ENCODE peak calls at places on chromosomes 11 and 22, in seven cellular contexts. J is activated naive CD8-positive, alpha-beta T cell treated with anti-CD3 and anti-CD28 coated beads, Interleukin-2, amount 10 ng/mL, durations not matched to agents 7 days and 5 days; C is upper lobe of right lung; F is gastroesophageal sphincter; Q is A549; S is DND-41; O is foreskin keratinocyte. U is an unnamed sample.

GRCh38 chr11:27312110-27312509 is 50.9 kb downstream of the CCDC34 start:
- ATAC-seq in J (no peak), C (no peak), F (no peak), Q (peak), S (no peak), O (no peak), U (no peak)

GRCh38 chr22:29128891-29129643 is 56.2 kb downstream of the KREMEN1 start:
- ATAC-seq in J (no peak), C (peak), F (no peak), Q (no peak), S (no peak), O (no peak), U (peak)

GRCh38 chr11:68308068-68308467 is 4.3 kb upstream of the LRP5 start:
- ATAC-seq in J (no peak), C (no peak), F (no peak), Q (no peak), S (no peak), O (no peak), U (no peak)

GRCh38 chr11:120749389-120749788 is 237.8 kb downstream of the GRIK4 start:
- ATAC-seq in J (no peak), C (no peak), F (no peak), Q (no peak), S (no peak), O (peak), U (no peak)

GRCh38 chr22:29765905-29766631 is 739 bp downstream of the ZMAT5 start:
- ATAC-seq in J (peak), C (peak), F (no peak), Q (peak), S (peak), O (peak), U (peak)

GRCh38 chr22:35972559-35972958 is 56.1 kb downstream of the RBFOX2 start:
- ATAC-seq in J (no peak), C (no peak), F (no peak), Q (no peak), S (no peak), O (no peak), U (peak)

GRCh38 chr11:134581966-134582787 is 170.1 kb upstream of the B3GAT1 start:
- ATAC-seq in J (peak), C (peak), F (no peak), Q (no peak), S (no peak), O (no peak), U (no peak)

GRCh38 chr11:73326929-73327811 is 19.1 kb downstream of the ARHGEF17 start:
- ATAC-seq in J (no peak), C (peak), F (no peak), Q (no peak), S (no peak), O (no peak), U (no peak)

GRCh38 chr11:75554258-75555022 is 7.6 kb upstream of the SERPINH1 start:
- ATAC-seq in J (no peak), C (peak), F (peak), Q (peak), S (peak), O (peak), U (peak)

GRCh38 chr11:32290783-32291182 is 144.6 kb downstream of the WT1 start:
- ATAC-seq in J (no peak), C (peak), F (no peak), Q (no peak), S (no peak), O (peak), U (no peak)

GRCh38 chr11:6319001-6319878 is 1.1 kb downstream of the CAVIN3 start:
- ATAC-seq in J (no peak), C (peak), F (peak), Q (peak), S (no peak), O (peak), U (no peak)

GRCh38 chr22:38881464-38881871 is 9.5 kb upstream of the CBX6 start:
- ATAC-seq in J (no peak), C (peak), F (peak), Q (no peak), S (no peak), O (no peak), U (no peak)

GRCh38 chr11:105046898-105047579 is 1.9 kb upstream of the CARD16 start:
- ATAC-seq in J (no peak), C (peak), F (peak), Q (peak), S (no peak), O (peak), U (no peak)

GRCh38 chr11:126403039-126403438 is 47.6 kb downstream of the ST3GAL4 start:
- ATAC-seq in J (no peak), C (no peak), F (peak), Q (peak), S (no peak), O (peak), U (no peak)

GRCh38 chr11:8603696-8604077 is 9.7 kb upstream of the STK33 start:
- ATAC-seq in J (no peak), C (no peak), F (no peak), Q (no peak), S (no peak), O (no peak), U (peak)

GRCh38 chr22:32487021-32487420 is 12.4 kb downstream of the FBXO7 start:
- ATAC-seq in J (no peak), C (no peak), F (no peak), Q (no peak), S (no peak), O (no peak), U (no peak)

GRCh38 chr22:19959587-19960490 is 18.2 kb upstream of the TXNRD2 start:
- ATAC-seq in J (no peak), C (no peak), F (no peak), Q (no peak), S (no peak), O (no peak), U (no peak)

GRCh38 chr11:118734031-118734430 is 54.6 kb upstream of the TREH start:
- ATAC-seq in J (no peak), C (no peak), F (no peak), Q (no peak), S (no peak), O (no peak), U (no peak)

GRCh38 chr22:24025475-24025874 is 14.4 kb downstream of the CABIN1 start:
- ATAC-seq in J (no peak), C (no peak), F (no peak), Q (no peak), S (no peak), O (no peak), U (no peak)

GRCh38 chr11:78188809-78189724 is at the start of gene USP35:
- ATAC-seq in J (no peak), C (no peak), F (no peak), Q (peak), S (no peak), O (peak), U (peak)

GRCh38 chr11:58731819-58732218 is at the start of gene GLYAT:
- ATAC-seq in J (no peak), C (no peak), F (no peak), Q (no peak), S (no peak), O (no peak), U (no peak)

GRCh38 chr11:35231074-35231473 is 92.1 kb downstream of the CD44 start:
- ATAC-seq in J (no peak), C (peak), F (no peak), Q (no peak), S (no peak), O (no peak), U (no peak)

GRCh38 chr11:44607324-44607962 is 42.0 kb downstream of the CD82 start:
- ATAC-seq in J (no peak), C (no peak), F (no peak), Q (peak), S (no peak), O (peak), U (peak)

GRCh38 chr11:113647108-113647507 is 59.0 kb downstream of the TMPRSS5 start:
- ATAC-seq in J (no peak), C (peak), F (no peak), Q (no peak), S (no peak), O (peak), U (no peak)

GRCh38 chr11:13440100-13440855 is 22.7 kb downstream of the BTBD10 start:
- ATAC-seq in J (no peak), C (peak), F (peak), Q (peak), S (no peak), O (peak), U (peak)

GRCh38 chr11:76371170-76371569 is 9.8 kb downstream of the THAP12 start:
- ATAC-seq in J (peak), C (peak), F (no peak), Q (peak), S (peak), O (peak), U (peak)

GRCh38 chr11:57515332-57516060 is at the start of gene SLC43A1:
- ATAC-seq in J (peak), C (peak), F (peak), Q (peak), S (peak), O (peak), U (peak)

GRCh38 chr11:33179431-33179830 is 18.2 kb upstream of the CSTF3 start:
- ATAC-seq in J (peak), C (no peak), F (peak), Q (no peak), S (peak), O (no peak), U (no peak)

GRCh38 chr11:121437018-121437685 is 15.0 kb upstream of the SORL1 start:
- ATAC-seq in J (no peak), C (peak), F (no peak), Q (no peak), S (no peak), O (no peak), U (no peak)

GRCh38 chr11:38547464-38547863 is 1949.4 kb upstream of the RAG2 start:
- ATAC-seq in J (no peak), C (no peak), F (no peak), Q (no peak), S (no peak), O (peak), U (no peak)

GRCh38 chr11:2916892-2917645 is 12.2 kb downstream of the PHLDA2 start:
- ATAC-seq in J (no peak), C (no peak), F (no peak), Q (no peak), S (no peak), O (no peak), U (no peak)

GRCh38 chr22:31075961-31076360 is 5.2 kb upstream of the SMTN start:
- ATAC-seq in J (no peak), C (peak), F (peak), Q (no peak), S (no peak), O (peak), U (no peak)

GRCh38 chr11:77056814-77057402 is 9.9 kb upstream of the CAPN5 start:
- ATAC-seq in J (no peak), C (no peak), F (no peak), Q (no peak), S (no peak), O (no peak), U (no peak)

GRCh38 chr11:29657709-29658108 is 359.1 kb downstream of the KCNA4 start:
- ATAC-seq in J (no peak), C (no peak), F (no peak), Q (no peak), S (no peak), O (no peak), U (no peak)

GRCh38 chr22:19730141-19730661 is 6.9 kb downstream of the GP1BB start:
- ATAC-seq in J (no peak), C (no peak), F (no peak), Q (peak), S (peak), O (no peak), U (peak)

GRCh38 chr11:93131709-93132108 is 66.1 kb downstream of the SLC36A4 start:
- ATAC-seq in J (no peak), C (no peak), F (no peak), Q (peak), S (peak), O (no peak), U (peak)

GRCh38 chr11:76823481-76824028 is 37.2 kb upstream of the ACER3 start:
- ATAC-seq in J (no peak), C (peak), F (peak), Q (peak), S (no peak), O (peak), U (no peak)